ENCODE peak calls at places on chromosomes 5 and 9, in five cellular contexts. L is fibroblast of lung; W is stimulated activated CD4-positive, alpha-beta T cell treated with anti-CD3 and anti-CD28 coated beads, Interleukin-2, amount 100 ng/mL, for 24 hours; O is activated CD8-positive, alpha-beta memory T cell treated with anti-CD3 and anti-CD28 coated beads, Interleukin-2, amount 50 U/mL, for 48 hours; K is T-helper 9 cell. R is an unnamed sample.

GRCh38 chr5:93791520-93791972 is 50.1 kb upstream of the POU5F2 start:
- DNase-seq in L (no peak), W (no peak), O (no peak), K (no peak), R (no peak)

GRCh38 chr5:152556779-152557178 is 151.7 kb upstream of the NMUR2 start:
- DNase-seq in L (no peak), W (no peak), O (no peak), K (no peak), R (no peak)

GRCh38 chr5:141155540-141156374 is 5.9 kb downstream of the PCDHB6 start:
- DNase-seq in L (no peak), W (no peak), O (no peak), K (no peak), R (no peak)

GRCh38 chr9:15856591-15856990 is 303.7 kb downstream of the CCDC171 start:
- DNase-seq in L (peak), W (no peak), O (no peak), K (no peak), R (no peak)

GRCh38 chr5:132474131-132474723 is 16.3 kb downstream of the IRF1 start:
- DNase-seq in L (no peak), W (no peak), O (peak), K (no peak), R (peak)

GRCh38 chr9:98092633-98092971 is 26.4 kb downstream of the TRIM14 start:
- DNase-seq in L (no peak), W (no peak), O (peak), K (no peak), R (no peak)

GRCh38 chr5:140093866-140094265 is 20.0 kb upstream of the PURA start:
- DNase-seq in L (no peak), W (no peak), O (no peak), K (no peak), R (no peak)

GRCh38 chr9:127899200-127899943 is at the start of gene ST6GALNAC6:
- DNase-seq in L (peak), W (peak), O (peak), K (peak), R (peak)

GRCh38 chr5:159975462-159976019 is 33.4 kb upstream of the TTC1 start:
- DNase-seq in L (peak), W (no peak), O (peak), K (no peak), R (no peak)

GRCh38 chr9:126671381-126671831 is 57.7 kb downstream of the LMX1B start:
- DNase-seq in L (no peak), W (no peak), O (no peak), K (no peak), R (peak)

GRCh38 chr5:151958111-151958510 is 33.5 kb upstream of the GLRA1 start:
- DNase-seq in L (no peak), W (no peak), O (no peak), K (no peak), R (no peak)

GRCh38 chr9:86098793-86099694 is at the start of gene GOLM1:
- DNase-seq in L (peak), W (peak), O (peak), K (no peak), R (peak)